ENCODE peak calls at places on chromosomes 3 and 15, in four cellular contexts. One of them, this sample, is unnamed. For H3K4me1, the result is how much of the 10 kb centered on the place peaks cover.

GRCh38 chr15:98876461-98877369 is 130.9 kb downstream of the PGPEP1L start:
- DNase-seq in tibial nerve: no peak
- DNase-seq in adrenal gland: no peak
- DNase-seq in heart right ventricle: no peak
- DNase-seq in this sample: no peak

GRCh38 chr15:35630570-35630969 is 84.6 kb upstream of the DPH6 start:
- DNase-seq in heart right ventricle: peak
- DNase-seq in adrenal gland: no peak
- DNase-seq in tibial nerve: no peak
- DNase-seq in this sample: peak

GRCh38 chr3:127544806-127545545 is 45.6 kb downstream of the TPRA1 start:
- DNase-seq in tibial nerve: no peak
- DNase-seq in adrenal gland: no peak
- DNase-seq in heart right ventricle: no peak
- DNase-seq in this sample: no peak

GRCh38 chr3:72441284-72441994 is 406.8 kb downstream of the SHQ1 start:
- DNase-seq in adrenal gland: no peak
- DNase-seq in heart right ventricle: no peak
- DNase-seq in tibial nerve: no peak
- DNase-seq in this sample: no peak

GRCh38 chr15:52008698-52009434 is 10.2 kb upstream of the MAPK6 start:
- DNase-seq in adrenal gland: no peak
- DNase-seq in heart right ventricle: no peak
- DNase-seq in tibial nerve: no peak
- DNase-seq in this sample: no peak

GRCh38 chr3:99509224-99509623 is 129.2 kb upstream of the COL8A1 start:
- DNase-seq in heart right ventricle: no peak
- DNase-seq in adrenal gland: no peak
- DNase-seq in tibial nerve: no peak
- DNase-seq in this sample: no peak

GRCh38 chr3:11498646-11499045 is 145.1 kb downstream of the VGLL4 start:
- DNase-seq in adrenal gland: peak
- DNase-seq in heart right ventricle: peak
- DNase-seq in tibial nerve: no peak
- DNase-seq in this sample: peak

GRCh38 chr15:52294881-52295420 is 653 bp downstream of the MYO5C start:
- DNase-seq in adrenal gland: no peak
- DNase-seq in tibial nerve: no peak
- DNase-seq in heart right ventricle: no peak
- DNase-seq in this sample: no peak

GRCh38 chr15:85174521-85174920 is 192.9 kb downstream of the PDE8A start:
- DNase-seq in adrenal gland: no peak
- DNase-seq in tibial nerve: no peak
- DNase-seq in heart right ventricle: no peak
- DNase-seq in this sample: no peak

GRCh38 chr15:80599359-80599758 is 95.8 kb upstream of the ABHD17C start:
- DNase-seq in heart right ventricle: no peak
- DNase-seq in tibial nerve: no peak
- DNase-seq in adrenal gland: no peak
- DNase-seq in this sample: no peak

GRCh38 chr3:195542691-195543641 is at the start of gene PPP1R2:
- DNase-seq in adrenal gland: peak
- DNase-seq in heart right ventricle: peak
- DNase-seq in tibial nerve: peak
- DNase-seq in this sample: peak

GRCh38 chr3:111890051-111890580 is 31.1 kb downstream of the PHLDB2 start:
- DNase-seq in tibial nerve: no peak
- DNase-seq in adrenal gland: peak
- DNase-seq in heart right ventricle: no peak
- DNase-seq in this sample: no peak

GRCh38 chr15:96947830-96948229 is 617.3 kb downstream of the NR2F2 start:
- DNase-seq in heart right ventricle: no peak
- DNase-seq in adrenal gland: no peak
- DNase-seq in tibial nerve: no peak
- DNase-seq in this sample: no peak

GRCh38 chr3:192042116-192042515 is 581.2 kb downstream of the PYDC2 start:
- DNase-seq in adrenal gland: no peak
- DNase-seq in tibial nerve: no peak
- DNase-seq in heart right ventricle: no peak
- DNase-seq in this sample: no peak

GRCh38 chr3:106619-107018 is 89.9 kb upstream of the CHL1 start:
- DNase-seq in heart right ventricle: no peak
- DNase-seq in adrenal gland: no peak
- DNase-seq in tibial nerve: no peak
- DNase-seq in this sample: peak

GRCh38 chr3:57939776-57940175 is 68.4 kb upstream of the FLNB start:
- DNase-seq in heart right ventricle: no peak
- DNase-seq in tibial nerve: no peak
- DNase-seq in adrenal gland: no peak
- DNase-seq in this sample: no peak

GRCh38 chr15:52078876-52079700 is 33.5 kb downstream of the BCL2L10 start:
- DNase-seq in tibial nerve: peak
- DNase-seq in adrenal gland: peak
- DNase-seq in heart right ventricle: peak
- DNase-seq in this sample: peak

GRCh38 chr3:123818921-123819429 is 65.2 kb downstream of the MYLK start:
- DNase-seq in heart right ventricle: no peak
- DNase-seq in adrenal gland: no peak
- DNase-seq in tibial nerve: no peak
- DNase-seq in this sample: no peak

GRCh38 chr3:16378920-16379319 is 113.9 kb downstream of the OXNAD1 start:
- DNase-seq in adrenal gland: no peak
- DNase-seq in tibial nerve: no peak
- DNase-seq in heart right ventricle: no peak
- DNase-seq in this sample: no peak

GRCh38 chr15:50879016-50879415 is 29.5 kb upstream of the AP4E1 start:
- DNase-seq in tibial nerve: no peak
- DNase-seq in heart right ventricle: no peak
- DNase-seq in adrenal gland: no peak
- DNase-seq in this sample: no peak

GRCh38 chr15:87841426-87841998 is 415.0 kb downstream of the NTRK3 start:
- DNase-seq in adrenal gland: no peak
- DNase-seq in tibial nerve: no peak
- DNase-seq in heart right ventricle: no peak
- DNase-seq in this sample: no peak

GRCh38 chr3:176147251-176147650 is 1050.0 kb downstream of the TBL1XR1 start:
- DNase-seq in tibial nerve: no peak
- DNase-seq in heart right ventricle: no peak
- DNase-seq in adrenal gland: no peak
- DNase-seq in this sample: no peak

GRCh38 chr15:78182336-78182700 is 33.2 kb downstream of the IDH3A start:
- DNase-seq in adrenal gland: no peak
- DNase-seq in tibial nerve: no peak
- DNase-seq in heart right ventricle: no peak
- DNase-seq in this sample: no peak

GRCh38 chr15:61116830-61117229 is 112.3 kb downstream of the RORA start:
- DNase-seq in heart right ventricle: no peak
- DNase-seq in adrenal gland: no peak
- DNase-seq in tibial nerve: no peak
- DNase-seq in this sample: no peak

GRCh38 chr3:192449036-192449435 is 278.3 kb downstream of the FGF12 start:
- DNase-seq in heart right ventricle: no peak
- DNase-seq in adrenal gland: no peak
- DNase-seq in tibial nerve: no peak
- DNase-seq in this sample: no peak

GRCh38 chr3:24259901-24260512 is 234.6 kb downstream of the THRB start:
- DNase-seq in heart right ventricle: no peak
- DNase-seq in tibial nerve: no peak
- DNase-seq in adrenal gland: peak
- DNase-seq in this sample: no peak

GRCh38 chr3:149299938-149300791 is 33.3 kb downstream of the TM4SF18 start:
- DNase-seq in heart right ventricle: no peak
- DNase-seq in adrenal gland: peak
- DNase-seq in tibial nerve: no peak
- DNase-seq in this sample: no peak

GRCh38 chr3:118909751-118910150 is 124.9 kb downstream of the IGSF11 start:
- DNase-seq in heart right ventricle: no peak
- DNase-seq in tibial nerve: no peak
- DNase-seq in adrenal gland: no peak
- DNase-seq in this sample: no peak

GRCh38 chr3:197485143-197485542 is 70.6 kb downstream of the BDH1 start:
- DNase-seq in adrenal gland: no peak
- DNase-seq in tibial nerve: no peak
- DNase-seq in heart right ventricle: no peak
- DNase-seq in this sample: no peak

GRCh38 chr3:181486496-181486895 is 225.2 kb upstream of the SOX2 start:
- DNase-seq in tibial nerve: no peak
- DNase-seq in heart right ventricle: no peak
- DNase-seq in adrenal gland: no peak
- DNase-seq in this sample: no peak

GRCh38 chr3:17478673-17479072 is 263.8 kb downstream of the TBC1D5 start:
- DNase-seq in tibial nerve: no peak
- DNase-seq in adrenal gland: no peak
- DNase-seq in heart right ventricle: no peak
- DNase-seq in this sample: no peak

GRCh38 chr3:119571230-119571629 is 8.1 kb upstream of the ADPRH start:
- DNase-seq in adrenal gland: no peak
- DNase-seq in tibial nerve: no peak
- DNase-seq in heart right ventricle: no peak
- DNase-seq in this sample: no peak

GRCh38 chr3:4814302-4814903 is 164.8 kb upstream of the BHLHE40 start:
- DNase-seq in tibial nerve: peak
- DNase-seq in adrenal gland: peak
- DNase-seq in heart right ventricle: no peak
- DNase-seq in this sample: peak

GRCh38 chr3:27677554-27677953 is 44.6 kb downstream of the EOMES start:
- DNase-seq in heart right ventricle: no peak
- DNase-seq in adrenal gland: peak
- DNase-seq in tibial nerve: no peak
- DNase-seq in this sample: no peak

GRCh38 chr3:169173636-169174035 is 489.9 kb downstream of the MECOM start:
- DNase-seq in heart right ventricle: no peak
- DNase-seq in tibial nerve: no peak
- DNase-seq in adrenal gland: no peak
- DNase-seq in this sample: no peak
- H3K4me1 ChIP-seq in heart right ventricle: under half
- H3K4me1 ChIP-seq in tibial nerve: under half
- H3K4me1 ChIP-seq in adrenal gland: under half
- H3K4me1 ChIP-seq in this sample: under half

GRCh38 chr3:184261270-184262165 is at the start of gene CAMK2N2:
- DNase-seq in heart right ventricle: peak
- DNase-seq in tibial nerve: no peak
- DNase-seq in adrenal gland: peak
- DNase-seq in this sample: no peak

GRCh38 chr3:184262166-184262926 is 993 bp upstream of the CAMK2N2 start:
- DNase-seq in adrenal gland: peak
- DNase-seq in tibial nerve: no peak
- DNase-seq in heart right ventricle: no peak
- DNase-seq in this sample: no peak

GRCh38 chr3:184260571-184261269 is 633 bp downstream of the CAMK2N2 start:
- DNase-seq in adrenal gland: peak
- DNase-seq in tibial nerve: no peak
- DNase-seq in heart right ventricle: no peak
- DNase-seq in this sample: no peak

GRCh38 chr3:184259878-184260570 is 1.3 kb downstream of the CAMK2N2 start:
- DNase-seq in tibial nerve: no peak
- DNase-seq in heart right ventricle: peak
- DNase-seq in adrenal gland: peak
- DNase-seq in this sample: peak

DNA sequence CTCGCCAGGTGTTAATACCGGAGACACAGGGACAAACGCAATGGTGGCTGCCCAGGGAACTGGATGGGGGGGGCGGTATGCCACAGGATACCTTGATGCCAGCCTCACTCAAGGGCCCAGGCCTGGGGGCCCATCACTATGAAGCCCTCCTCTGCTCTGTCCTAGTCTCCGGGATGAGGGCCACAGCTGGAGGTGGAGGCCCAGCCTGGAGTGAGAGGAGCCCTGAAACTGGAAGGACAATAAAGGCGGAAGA is 1.5 kb upstream of the CAMK2N2 start:
- DNase-seq in heart right ventricle: no peak
- DNase-seq in adrenal gland: no peak
- DNase-seq in tibial nerve: no peak
- DNase-seq in this sample: no peak
- H3K4me3 ChIP-seq in heart right ventricle: no peak
- H3K4me3 ChIP-seq in adrenal gland: no peak
- H3K4me3 ChIP-seq in tibial nerve: no peak
- H3K4me3 ChIP-seq in this sample: no peak

GRCh38 chr3:140545197-140545596 is 132.7 kb upstream of the TRIM42 start:
- DNase-seq in adrenal gland: no peak
- DNase-seq in heart right ventricle: no peak
- DNase-seq in tibial nerve: no peak
- DNase-seq in this sample: no peak

GRCh38 chr3:140541975-140542653 is 135.8 kb upstream of the TRIM42 start:
- DNase-seq in adrenal gland: no peak
- DNase-seq in heart right ventricle: no peak
- DNase-seq in tibial nerve: no peak
- DNase-seq in this sample: no peak

GRCh38 chr3:140552403-140552802 is 125.5 kb upstream of the TRIM42 start:
- DNase-seq in heart right ventricle: no peak
- DNase-seq in tibial nerve: no peak
- DNase-seq in adrenal gland: no peak
- DNase-seq in this sample: no peak

GRCh38 chr3:140545756-140546155 is 132.1 kb upstream of the TRIM42 start:
- DNase-seq in heart right ventricle: no peak
- DNase-seq in tibial nerve: no peak
- DNase-seq in adrenal gland: no peak
- DNase-seq in this sample: no peak

GRCh38 chr3:140546649-140547048 is 131.2 kb upstream of the TRIM42 start:
- DNase-seq in heart right ventricle: no peak
- DNase-seq in adrenal gland: no peak
- DNase-seq in tibial nerve: no peak
- DNase-seq in this sample: no peak
- TF ChIP-seq CTCF in heart right ventricle: no peak
- TF ChIP-seq CTCF in adrenal gland: no peak
- TF ChIP-seq CTCF in tibial nerve: no peak
- TF ChIP-seq CTCF in this sample: no peak

DNA sequence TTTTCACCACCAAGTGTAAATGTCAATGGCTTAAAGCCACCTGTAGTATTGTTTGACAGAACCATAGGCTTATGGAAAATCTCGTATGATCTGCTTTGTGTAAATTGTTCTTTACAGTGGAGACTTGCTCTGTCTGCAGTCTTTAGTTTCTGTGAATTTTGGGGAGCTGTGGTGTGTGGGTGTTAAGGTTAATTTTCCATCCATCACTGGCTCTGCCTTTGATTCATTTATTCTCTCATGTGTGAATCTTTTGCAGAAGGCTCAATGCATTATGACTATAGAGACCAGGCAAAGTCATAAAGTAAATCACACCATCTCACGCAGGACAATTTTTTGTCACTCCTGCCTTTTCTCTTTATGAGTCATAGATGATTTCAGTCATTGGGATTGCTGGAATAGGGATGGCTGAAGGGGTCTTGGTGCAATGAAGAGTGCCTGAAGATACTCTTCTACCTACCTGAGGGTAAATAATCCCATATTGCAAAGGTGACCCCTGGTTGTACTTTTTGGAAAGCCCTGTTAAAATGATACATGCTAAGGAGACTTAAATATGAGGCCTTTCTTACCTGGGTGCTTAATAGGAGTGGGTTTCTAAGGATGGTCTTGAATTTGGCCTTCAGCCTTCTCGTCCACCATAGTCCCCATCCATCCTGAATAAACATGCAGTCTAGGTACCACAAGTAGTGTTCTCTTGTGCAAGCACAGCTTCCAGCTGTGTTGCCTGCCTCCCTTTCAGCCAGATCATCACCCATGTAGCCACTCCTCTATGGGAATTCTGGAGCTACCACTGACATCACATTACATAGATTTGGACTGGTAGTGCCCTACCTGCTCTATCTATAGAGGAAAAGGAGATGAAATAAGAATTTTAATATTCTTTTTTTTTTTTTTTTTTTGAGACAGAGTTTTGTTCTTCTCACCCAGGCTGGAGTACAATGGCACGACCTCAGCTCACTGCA is 14.3 kb downstream of the TGFBR2 start:
- DNase-seq in adrenal gland: no peak
- DNase-seq in tibial nerve: no peak
- DNase-seq in heart right ventricle: no peak
- DNase-seq in this sample: no peak
- H3K4me1 ChIP-seq in adrenal gland: half or more
- H3K4me1 ChIP-seq in tibial nerve: half or more
- H3K4me1 ChIP-seq in heart right ventricle: half or more
- H3K4me1 ChIP-seq in this sample: under half

This sample was measured in heart left ventricle.